ENCODE peak calls at places on chromosomes 16 and 17, in five cellular contexts. M is A549, J is HepG2, C is K562, O is GM12878. U is an unnamed sample.

GRCh38 chr17:3738562-3739295 is 15.0 kb downstream of the HASPIN start:
- DNase-seq in J (no peak), M (no peak), C (peak), O (no peak), U (no peak)

GRCh38 chr17:1180958-1181768 is 1.4 kb upstream of the ABR start:
- DNase-seq in M (no peak), C (no peak), J (no peak), O (no peak), U (peak)

GRCh38 chr16:78034530-78034929 is 12.2 kb downstream of the CLEC3A start:
- DNase-seq in O (no peak), J (no peak), C (no peak), M (no peak), U (no peak)

GRCh38 chr16:68711421-68712139 is 25.5 kb upstream of the CDH1 start:
- DNase-seq in J (no peak), C (no peak), O (no peak), M (no peak), U (no peak)

GRCh38 chr17:55462234-55462633 is 40.6 kb upstream of the MMD start:
- DNase-seq in C (no peak), J (no peak), O (no peak), M (no peak), U (no peak)

GRCh38 chr17:2598166-2598565 is 4.7 kb downstream of the PAFAH1B1 start:
- DNase-seq in J (no peak), O (no peak), M (no peak), C (no peak), U (no peak)

GRCh38 chr17:75830168-75831031 is 13.8 kb downstream of the UNC13D start:
- DNase-seq in J (no peak), C (no peak), M (no peak), O (no peak), U (peak)

GRCh38 chr17:35315283-35315682 is 58.1 kb downstream of the SLFN11 start:
- DNase-seq in M (peak), O (no peak), C (no peak), J (no peak), U (no peak)

GRCh38 chr16:58614212-58614611 is 15.4 kb downstream of the CNOT1 start:
- DNase-seq in O (no peak), M (no peak), C (no peak), J (no peak), U (no peak)

GRCh38 chr17:72387487-72387886 is 266.7 kb downstream of the SOX9 start:
- DNase-seq in O (no peak), C (no peak), M (peak), J (peak), U (no peak)

GRCh38 chr16:80123189-80123588 is 417.6 kb upstream of the DYNLRB2 start:
- DNase-seq in M (no peak), J (no peak), O (no peak), C (no peak), U (no peak)

GRCh38 chr17:76138234-76138895 is 2.7 kb downstream of the FOXJ1 start:
- DNase-seq in C (no peak), J (peak), O (no peak), M (peak), U (no peak)

GRCh38 chr16:53154513-53154912 is 99.7 kb downstream of the CHD9 start:
- DNase-seq in C (no peak), J (no peak), M (no peak), O (no peak), U (no peak)

GRCh38 chr16:4521971-4522623 is 16.5 kb downstream of the CDIP1 start:
- DNase-seq in M (no peak), C (no peak), J (no peak), O (no peak), U (peak)

GRCh38 chr17:7460850-7461660 is 16.2 kb downstream of the CHRNB1 start:
- DNase-seq in C (no peak), M (no peak), J (no peak), O (no peak), U (no peak)

GRCh38 chr16:5070431-5071186 is 1.0 kb upstream of the ALG1 start:
- DNase-seq in O (no peak), J (no peak), M (no peak), C (no peak), U (no peak)

GRCh38 chr17:48187867-48188608 is 80.5 kb downstream of the SNX11 start:
- DNase-seq in O (no peak), J (no peak), C (no peak), M (no peak), U (no peak)

GRCh38 chr16:13961099-13961811 is 41.3 kb downstream of the ERCC4 start:
- DNase-seq in C (no peak), J (peak), M (peak), O (no peak), U (no peak)

GRCh38 chr16:9322735-9323134 is 231.3 kb downstream of the HAPSTR1 start:
- DNase-seq in O (no peak), C (no peak), J (no peak), M (no peak), U (no peak)

GRCh38 chr16:69554495-69554894 is 11.3 kb upstream of the NFAT5 start:
- DNase-seq in J (no peak), M (no peak), C (peak), O (no peak), U (no peak)

GRCh38 chr16:56415849-56416248 is 9.5 kb downstream of the AMFR start:
- DNase-seq in J (no peak), M (no peak), O (no peak), C (no peak), U (no peak)

GRCh38 chr17:37481001-37481665 is 8.6 kb upstream of the DUSP14 start:
- DNase-seq in J (no peak), M (no peak), C (no peak), O (no peak), U (no peak)

GRCh38 chr17:79631640-79632431 is 21.0 kb upstream of the RBFOX3 start:
- DNase-seq in M (no peak), J (no peak), C (no peak), O (no peak), U (no peak)

GRCh38 chr17:34670618-34671017 is 91.2 kb downstream of the TMEM132E start:
- DNase-seq in M (no peak), J (no peak), C (no peak), O (no peak), U (no peak)

GRCh38 chr17:61325382-61326073 is 74.1 kb upstream of the TBX2 start:
- DNase-seq in O (no peak), C (no peak), M (no peak), J (no peak), U (no peak)

GRCh38 chr16:89593841-89594240 is 18.3 kb downstream of the CPNE7 start:
- DNase-seq in M (no peak), O (no peak), J (no peak), C (no peak), U (no peak)

GRCh38 chr16:28549301-28549899 is 4.3 kb upstream of the SGF29 start:
- DNase-seq in O (no peak), J (peak), C (no peak), M (peak), U (no peak)

GRCh38 chr16:18853694-18854093 is 52.3 kb upstream of the ARL6IP1 start:
- DNase-seq in O (no peak), J (no peak), C (no peak), M (no peak), U (no peak)

GRCh38 chr16:57564571-57565270 is 22.3 kb downstream of the ADGRG5 start:
- DNase-seq in C (no peak), J (no peak), O (no peak), M (no peak), U (no peak)

GRCh38 chr17:27473748-27474609 is 17.7 kb downstream of the KSR1 start:
- DNase-seq in O (peak), J (no peak), M (no peak), C (peak), U (no peak)

GRCh38 chr17:60586288-60586974 is 13.6 kb upstream of the PPM1D start:
- DNase-seq in O (no peak), M (peak), C (no peak), J (peak), U (no peak)

GRCh38 chr17:5184284-5184683 is 7.4 kb downstream of the ZNF594 start:
- DNase-seq in M (no peak), O (no peak), J (no peak), C (no peak), U (no peak)

GRCh38 chr16:20610192-20610891 is 34.2 kb upstream of the ACSM2B start:
- DNase-seq in M (no peak), O (no peak), C (no peak), J (peak), U (no peak)

GRCh38 chr16:57023541-57024249 is 34.3 kb downstream of the NLRC5 start:
- DNase-seq in C (no peak), J (no peak), M (no peak), O (no peak), U (no peak)

GRCh38 chr16:79316004-79316458 is 284.5 kb downstream of the MAF start:
- DNase-seq in M (no peak), O (peak), J (no peak), C (no peak), U (no peak)

DNA sequence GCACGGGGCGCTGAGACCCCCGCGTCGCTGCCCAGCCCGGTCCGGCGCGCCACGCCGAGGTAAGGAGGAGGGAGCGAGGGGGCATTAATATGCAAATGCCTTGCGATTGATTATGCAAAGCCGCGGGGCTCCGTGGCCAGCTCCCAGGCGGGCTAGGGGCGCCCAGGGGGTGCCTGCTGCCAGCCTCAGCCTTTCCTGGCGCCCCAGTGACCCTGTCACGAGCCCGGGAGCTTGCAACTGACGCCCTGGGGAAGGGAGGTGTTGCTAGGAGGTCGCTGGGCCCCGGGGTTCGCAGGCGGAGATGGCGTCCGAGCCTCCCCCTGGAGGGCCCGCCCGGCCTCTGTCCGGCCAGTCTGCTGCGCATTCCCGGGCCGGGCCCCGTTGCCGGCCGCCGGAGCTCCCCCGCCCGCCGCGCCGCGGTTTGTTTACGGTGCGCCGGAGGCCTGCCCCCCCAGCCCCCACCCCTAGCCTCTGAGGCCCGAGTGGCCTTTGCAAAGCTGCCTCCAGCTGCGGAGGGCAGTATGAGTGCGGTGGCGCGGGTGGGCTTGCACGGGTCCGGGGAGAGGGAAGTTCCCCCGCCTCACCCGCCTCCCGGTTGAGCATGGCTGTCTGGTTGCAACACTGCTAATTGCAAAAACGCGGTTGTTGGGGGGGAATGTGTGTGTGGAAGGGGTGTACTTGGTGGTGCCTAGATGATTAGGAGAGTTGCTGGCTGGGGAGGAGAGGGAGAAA is 435 bp downstream of the THRA start:
- DNase-seq in J (peak), M (no peak), O (no peak), C (peak), U (peak)
- TF ChIP-seq POLR2A in J (peak), M (no peak), O (no peak), C (peak), U (no peak)

GRCh38 chr16:84780977-84781376 is 38.8 kb upstream of the CRISPLD2 start:
- DNase-seq in C (no peak), M (no peak), J (no peak), O (no peak), U (no peak)
- TF ChIP-seq KDM1A in C (no peak), M (no peak), J (no peak), O (no peak), U (no peak)

GRCh38 chr16:83768976-83769375 is 38.8 kb upstream of the HSBP1 start:
- DNase-seq in C (no peak), O (no peak), M (no peak), J (no peak), U (no peak)
- TF ChIP-seq POLR2A in C (no peak), O (no peak), M (no peak), J (no peak), U (no peak)

GRCh38 chr17:44970136-44970737 is 2.1 kb upstream of the C1QL1 start:
- DNase-seq in J (no peak), C (no peak), O (no peak), M (no peak), U (peak)
- TF ChIP-seq KDM1A in J (no peak), C (no peak), O (no peak), M (no peak), U (no peak)